ENCODE peak calls at places on chromosomes 3 and 15, in four cellular contexts. K is fibroblast of pulmonary artery, S is uterus, U is Panc1. M is an unnamed sample.

GRCh38 chr15:89088605-89089315 is 504 bp downstream of the ABHD2 start:
- DNase-seq in K (no peak), S (no peak), U (no peak), M (peak; percentile 31)

GRCh38 chr15:40296561-40297230 is 11.0 kb downstream of the PLCB2 start:
- DNase-seq in K (no peak), S (no peak), U (no peak), M (no peak)

GRCh38 chr3:195004512-195005250 is 266.3 kb downstream of the XXYLT1 start:
- DNase-seq in K (no peak), S (no peak), U (no peak), M (no peak)

GRCh38 chr15:62741106-62741505 is 301.4 kb upstream of the TPM1 start:
- DNase-seq in K (no peak), S (no peak), U (no peak), M (no peak)

GRCh38 chr3:122514123-122515019 is at the start of gene KPNA1:
- DNase-seq in K (peak; percentile 91), S (peak; percentile 80), U (peak; percentile 69), M (peak; percentile 91)

GRCh38 chr3:169813757-169814517 is 1.2 kb upstream of the LRRC34 start:
- DNase-seq in K (peak; percentile 10), S (no peak), U (no peak), M (peak; percentile 78)

GRCh38 chr15:85515212-85515611 is 134.8 kb downstream of the AKAP13 start:
- DNase-seq in K (peak; percentile 76), S (no peak), U (no peak), M (no peak)

GRCh38 chr15:42796955-42797779 is 60.2 kb upstream of the CDAN1 start:
- DNase-seq in K (peak; percentile 31), S (no peak), U (no peak), M (peak; percentile 5)

GRCh38 chr3:102979682-102980378 is 545.0 kb downstream of the ZPLD1 start:
- DNase-seq in K (peak; percentile 94), S (peak; percentile 80), U (no peak), M (no peak)

GRCh38 chr15:72319360-72319984 is 485 bp downstream of the CELF6 start:
- DNase-seq in K (peak; percentile 65), S (peak; percentile 43), U (no peak), M (peak; percentile 72)

GRCh38 chr3:126984391-126985142 is 1.7 kb downstream of the PLXNA1 start:
- DNase-seq in K (no peak), S (no peak), U (no peak), M (no peak)

GRCh38 chr15:93321881-93322282 is 232.9 kb upstream of the RGMA start:
- DNase-seq in K (no peak), S (no peak), U (no peak), M (no peak)

GRCh38 chr3:3552741-3553140 is 246.5 kb upstream of the LRRN1 start:
- DNase-seq in K (peak; percentile 1), S (no peak), U (no peak), M (no peak)

GRCh38 chr3:158368271-158368670 is 202.7 kb upstream of the MLF1 start:
- DNase-seq in K (no peak), S (no peak), U (no peak), M (no peak)

GRCh38 chr15:71532994-71533393 is 277.4 kb upstream of the NR2E3 start:
- DNase-seq in K (peak; percentile 47), S (no peak), U (peak; percentile 10), M (peak; percentile 42)

GRCh38 chr3:21755896-21756295 is 4.9 kb upstream of the ZNF385D start:
- DNase-seq in K (no peak), S (no peak), U (no peak), M (no peak)

GRCh38 chr15:74889882-74890768 is at the start of gene MPI:
- DNase-seq in K (peak; percentile 73), S (peak; percentile 78), U (no peak), M (peak; percentile 89)

GRCh38 chr3:86180696-86181095 is 810.3 kb downstream of the VGLL3 start:
- DNase-seq in K (no peak), S (no peak), U (no peak), M (peak; percentile 4)

GRCh38 chr15:45703670-45704328 is 69.0 kb downstream of the SQOR start:
- DNase-seq in K (no peak), S (no peak), U (no peak), M (no peak)

DNA sequence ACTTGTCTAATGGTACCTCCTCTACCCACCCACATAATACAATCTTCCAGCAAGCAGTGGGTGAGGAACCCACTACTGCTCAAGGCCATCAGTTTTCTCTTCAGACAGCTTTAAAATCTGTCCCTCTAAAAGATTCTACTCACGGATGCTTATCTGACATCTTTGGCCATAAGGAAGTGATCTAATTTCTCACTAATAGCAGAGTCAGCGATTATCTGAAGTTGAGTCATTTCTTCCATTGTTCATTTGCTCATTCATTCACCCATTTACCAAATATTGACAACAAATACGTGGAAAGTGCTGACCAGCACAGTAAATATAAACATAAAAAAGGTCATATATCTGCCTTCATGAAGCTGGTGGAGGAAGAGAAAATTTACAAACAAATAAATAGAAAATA is 159.8 kb downstream of the GREM1 start:
- DNase-seq in K (peak; percentile 34), S (no peak), U (no peak), M (no peak)
- H3K4me3 ChIP-seq in K (no peak overlapping the region), S (no peak overlapping the region), U (no peak overlapping the region), M (no peak overlapping the region)

GRCh38 chr15:34719051-34719882 is 35.5 kb downstream of the GJD2 start:
- DNase-seq in K (no peak), S (no peak), U (no peak), M (no peak)

GRCh38 chr15:34721802-34722795 is 32.7 kb downstream of the GJD2 start:
- DNase-seq in K (peak; percentile 30), S (peak; percentile 13), U (no peak), M (no peak)

GRCh38 chr15:34724486-34724885 is 30.3 kb downstream of the GJD2 start:
- DNase-seq in K (no peak), S (no peak), U (no peak), M (no peak)

GRCh38 chr15:34719883-34720148 is 35.0 kb downstream of the GJD2 start:
- DNase-seq in K (no peak), S (no peak), U (no peak), M (no peak)

DNA sequence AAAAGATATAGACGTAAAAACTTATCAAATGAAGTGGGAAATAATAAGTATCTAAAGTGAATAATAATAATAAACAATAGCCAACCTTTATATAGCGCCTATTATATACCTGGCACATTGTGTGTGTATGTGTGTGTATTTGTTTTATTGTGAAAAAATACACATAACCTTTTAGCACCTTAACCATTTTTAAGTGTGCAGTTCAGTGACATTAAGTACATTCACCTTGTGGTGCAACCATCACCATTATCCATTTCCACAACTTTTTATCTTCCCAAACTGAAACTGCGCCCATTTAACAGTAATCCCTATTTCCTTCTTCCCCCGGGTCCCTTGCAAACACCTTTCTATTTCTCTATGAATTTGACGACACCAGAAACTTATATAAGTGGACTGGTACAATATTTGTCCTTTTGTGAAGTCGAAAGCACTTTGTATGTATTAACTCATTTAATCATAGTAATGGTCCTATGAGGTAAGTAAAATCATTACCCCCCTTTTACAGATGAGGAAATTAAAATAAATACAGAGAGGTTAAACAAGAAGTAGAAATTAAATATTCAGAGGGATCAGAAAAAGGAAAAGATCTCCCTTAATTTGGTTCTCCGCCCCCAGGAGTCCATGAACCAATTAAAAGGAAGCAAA is 33.5 kb downstream of the GJD2 start:
- DNase-seq in K (no peak), S (no peak), U (no peak), M (no peak)
- H3K4me3 ChIP-seq in K (no peak overlapping the region), S (no peak overlapping the region), U (no peak overlapping the region), M (no peak overlapping the region)

GRCh38 chr15:91491131-91491950 is 362.2 kb upstream of the SLCO3A1 start:
- DNase-seq in K (no peak), S (no peak), U (no peak), M (peak; percentile 53)
- H3K4me3 ChIP-seq in K (no peak overlapping the region), S (no peak overlapping the region), U (no peak overlapping the region), M (no peak overlapping the region)

GRCh38 chr3:186477033-186477432 is 67.1 kb downstream of the CRYGS start:
- DNase-seq in K (no peak), S (no peak), U (no peak), M (no peak)
- H3K4me3 ChIP-seq in K (no peak overlapping the region), S (no peak overlapping the region), U (no peak overlapping the region), M (no peak overlapping the region)

DNA sequence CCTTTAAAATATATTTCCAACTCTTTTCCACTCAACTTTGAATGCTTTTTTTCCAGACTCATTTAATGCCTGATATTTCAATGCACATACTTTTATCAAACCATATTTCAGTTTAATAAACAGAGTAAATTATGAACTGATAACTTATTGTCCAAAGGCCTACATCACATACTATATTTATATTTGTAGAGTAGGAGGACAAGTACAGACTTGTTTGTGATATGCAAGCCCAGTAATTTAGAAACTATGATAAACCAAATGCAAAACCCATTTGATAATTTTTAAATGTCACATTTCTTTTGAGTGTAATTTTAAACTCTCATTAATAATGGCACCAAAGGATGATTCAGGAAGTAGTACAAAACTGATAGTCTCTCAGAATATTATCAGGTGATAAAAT is 3.3 kb downstream of the RFX7 start:
- DNase-seq in K (no peak), S (no peak), U (no peak), M (no peak)
- H3K4me3 ChIP-seq in K (peak overlapping the region; percentile 14), S (no peak overlapping the region), U (no peak overlapping the region), M (no peak overlapping the region)

GRCh38 chr15:78406016-78406590 is 31.9 kb upstream of the IREB2 start:
- DNase-seq in K (peak; percentile 20), S (no peak), U (no peak), M (peak; percentile 50)
- H3K4me3 ChIP-seq in K (no peak overlapping the region), S (no peak overlapping the region), U (no peak overlapping the region), M (no peak overlapping the region)

GRCh38 chr15:61226313-61227250 is 2.5 kb downstream of the RORA start:
- DNase-seq in K (no peak), S (no peak), U (no peak), M (no peak)
- H3K4me3 ChIP-seq in K (peak overlapping the region; percentile 71), S (peak overlapping the region; percentile 61), U (peak overlapping the region; percentile 43), M (no peak overlapping the region)

DNA sequence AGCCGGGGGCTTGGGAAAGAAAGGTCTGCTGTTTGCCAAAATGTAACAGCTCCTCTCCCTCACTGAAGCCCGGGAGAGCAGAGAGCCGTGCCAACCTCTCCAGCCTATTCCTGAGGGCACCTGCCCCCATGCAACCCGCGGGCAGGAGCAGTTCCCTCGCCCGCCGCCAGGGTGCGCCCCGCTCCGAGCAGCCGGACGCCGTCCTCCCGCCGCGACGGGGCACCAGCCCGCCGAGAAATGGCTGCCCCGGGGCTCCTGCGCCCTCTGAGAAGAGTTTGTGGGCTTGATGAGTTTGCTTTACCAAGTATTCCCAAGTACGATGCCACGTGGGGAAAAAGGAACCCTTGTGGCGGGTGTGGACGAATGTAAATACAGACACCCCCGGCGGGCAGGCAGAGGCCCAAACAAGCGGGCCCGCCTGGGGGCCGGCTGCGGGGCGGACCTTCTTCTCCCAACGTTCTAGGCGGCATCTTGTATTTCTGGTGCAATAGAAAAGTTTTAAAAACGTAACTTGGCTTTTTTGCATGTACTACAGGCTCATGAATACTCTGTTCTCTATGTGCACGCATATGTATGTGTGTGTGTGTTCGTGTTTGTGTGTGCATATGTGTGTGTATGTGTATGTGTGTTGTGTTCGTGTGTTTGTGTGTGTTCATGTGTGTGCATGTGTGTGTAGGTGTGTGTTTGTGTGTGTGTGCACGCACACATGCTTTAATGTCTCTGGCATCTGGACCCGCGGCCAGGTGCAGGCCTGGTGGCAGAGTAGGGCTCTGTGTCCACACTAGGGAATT is 162.9 kb downstream of the CHSY1 start:
- DNase-seq in K (peak; percentile 55), S (peak; percentile 55), U (peak; percentile 15), M (peak; percentile 68)
- H3K4me3 ChIP-seq in K (no peak overlapping the region), S (no peak overlapping the region), U (peak overlapping the region; percentile 41), M (no peak overlapping the region)

GRCh38 chr3:54123538-54124196 is 1.3 kb downstream of the CACNA2D3 start:
- DNase-seq in K (peak; percentile 38), S (no peak), U (no peak), M (no peak)
- H3K4me3 ChIP-seq in K (peak overlapping the region; percentile 52), S (peak overlapping the region; percentile 8), U (no peak overlapping the region), M (no peak overlapping the region)